ENCODE peak calls at places on chromosomes 12 and 14, in six cellular contexts. One of them, this sample, is unnamed. For H3F3A, the result is how much of the 10 kb centered on the place peaks cover.

GRCh38 chr12:47813491-47814196 is 6.1 kb downstream of the HDAC7 start:
- DNase-seq in GM23248: no peak
- DNase-seq in GM23338: peak
- DNase-seq in SK-N-SH: no peak
- DNase-seq in neural progenitor cell: peak
- DNase-seq in PC-3: no peak
- DNase-seq in this sample: peak

GRCh38 chr12:57837779-57838562 is 8.6 kb downstream of the CTDSP2 start:
- DNase-seq in GM23248: peak
- DNase-seq in GM23338: peak
- DNase-seq in SK-N-SH: no peak
- DNase-seq in neural progenitor cell: peak
- DNase-seq in PC-3: peak
- DNase-seq in this sample: no peak

GRCh38 chr14:68249534-68250517 is 430.2 kb downstream of the RAD51B start:
- DNase-seq in GM23248: peak
- DNase-seq in GM23338: no peak
- DNase-seq in SK-N-SH: no peak
- DNase-seq in neural progenitor cell: no peak
- DNase-seq in PC-3: peak
- DNase-seq in this sample: no peak

GRCh38 chr14:34554540-34555250 is 15.2 kb upstream of the EAPP start:
- DNase-seq in GM23248: peak
- DNase-seq in GM23338: no peak
- DNase-seq in SK-N-SH: peak
- DNase-seq in neural progenitor cell: no peak
- DNase-seq in PC-3: peak
- DNase-seq in this sample: peak

GRCh38 chr12:96489392-96490056 is at the start of gene CFAP54:
- DNase-seq in GM23248: peak
- DNase-seq in GM23338: peak
- DNase-seq in SK-N-SH: peak
- DNase-seq in neural progenitor cell: peak
- DNase-seq in PC-3: peak
- DNase-seq in this sample: peak

GRCh38 chr12:89469361-89469760 is 55.2 kb downstream of the GALNT4 start:
- DNase-seq in GM23248: peak
- DNase-seq in GM23338: no peak
- DNase-seq in SK-N-SH: no peak
- DNase-seq in neural progenitor cell: no peak
- DNase-seq in PC-3: peak
- DNase-seq in this sample: peak

GRCh38 chr12:119183942-119184695 is 5.4 kb downstream of the HSPB8 start:
- DNase-seq in GM23248: peak
- DNase-seq in GM23338: no peak
- DNase-seq in SK-N-SH: no peak
- DNase-seq in neural progenitor cell: no peak
- DNase-seq in PC-3: no peak
- DNase-seq in this sample: no peak

GRCh38 chr14:99774526-99775307 is 18.5 kb upstream of the EML1 start:
- DNase-seq in GM23248: peak
- DNase-seq in GM23338: no peak
- DNase-seq in SK-N-SH: no peak
- DNase-seq in neural progenitor cell: no peak
- DNase-seq in PC-3: peak
- DNase-seq in this sample: no peak

GRCh38 chr14:22200977-22201605 is 387.9 kb downstream of the DAD1 start:
- DNase-seq in GM23248: peak
- DNase-seq in GM23338: peak
- DNase-seq in SK-N-SH: no peak
- DNase-seq in neural progenitor cell: peak
- DNase-seq in PC-3: peak
- DNase-seq in this sample: peak

GRCh38 chr12:56126732-56127239 is 1.3 kb upstream of the ESYT1 start:
- DNase-seq in GM23248: no peak
- DNase-seq in GM23338: no peak
- DNase-seq in SK-N-SH: no peak
- DNase-seq in neural progenitor cell: no peak
- DNase-seq in PC-3: no peak
- DNase-seq in this sample: no peak

GRCh38 chr12:76957306-76957705 is 78.5 kb upstream of the CSRP2 start:
- DNase-seq in GM23248: no peak
- DNase-seq in GM23338: no peak
- DNase-seq in SK-N-SH: no peak
- DNase-seq in neural progenitor cell: no peak
- DNase-seq in PC-3: no peak
- DNase-seq in this sample: no peak

GRCh38 chr14:79510659-79511058 is 700.6 kb downstream of the DIO2 start:
- DNase-seq in GM23248: peak
- DNase-seq in GM23338: no peak
- DNase-seq in SK-N-SH: no peak
- DNase-seq in neural progenitor cell: no peak
- DNase-seq in PC-3: peak
- DNase-seq in this sample: no peak

GRCh38 chr14:74077401-74077800 is 6.9 kb downstream of the ALDH6A1 start:
- DNase-seq in GM23248: no peak
- DNase-seq in GM23338: no peak
- DNase-seq in SK-N-SH: no peak
- DNase-seq in neural progenitor cell: peak
- DNase-seq in PC-3: no peak
- DNase-seq in this sample: no peak

GRCh38 chr12:117039891-117040309 is 59.3 kb downstream of the TESC start:
- DNase-seq in GM23248: no peak
- DNase-seq in GM23338: no peak
- DNase-seq in SK-N-SH: no peak
- DNase-seq in neural progenitor cell: no peak
- DNase-seq in PC-3: no peak
- DNase-seq in this sample: no peak

GRCh38 chr12:56261503-56262230 is 3.5 kb upstream of the ANKRD52 start:
- DNase-seq in GM23248: peak
- DNase-seq in GM23338: no peak
- DNase-seq in SK-N-SH: no peak
- DNase-seq in neural progenitor cell: no peak
- DNase-seq in PC-3: peak
- DNase-seq in this sample: no peak

GRCh38 chr14:39607978-39608377 is 175.7 kb upstream of the FBXO33 start:
- DNase-seq in GM23248: no peak
- DNase-seq in GM23338: no peak
- DNase-seq in SK-N-SH: no peak
- DNase-seq in neural progenitor cell: no peak
- DNase-seq in PC-3: no peak
- DNase-seq in this sample: no peak

GRCh38 chr14:92586966-92587365 is 73.4 kb downstream of the RIN3 start:
- DNase-seq in GM23248: no peak
- DNase-seq in GM23338: no peak
- DNase-seq in SK-N-SH: no peak
- DNase-seq in neural progenitor cell: no peak
- DNase-seq in PC-3: no peak
- DNase-seq in this sample: no peak

GRCh38 chr14:92595267-92595666 is 81.7 kb downstream of the RIN3 start:
- DNase-seq in GM23248: no peak
- DNase-seq in GM23338: no peak
- DNase-seq in SK-N-SH: no peak
- DNase-seq in neural progenitor cell: no peak
- DNase-seq in PC-3: no peak
- DNase-seq in this sample: no peak

GRCh38 chr14:92589213-92589852 is 75.8 kb downstream of the RIN3 start:
- DNase-seq in GM23248: peak
- DNase-seq in GM23338: peak
- DNase-seq in SK-N-SH: no peak
- DNase-seq in neural progenitor cell: peak
- DNase-seq in PC-3: peak
- DNase-seq in this sample: peak

GRCh38 chr14:92591346-92591745 is 77.8 kb downstream of the RIN3 start:
- DNase-seq in GM23248: no peak
- DNase-seq in GM23338: no peak
- DNase-seq in SK-N-SH: no peak
- DNase-seq in neural progenitor cell: no peak
- DNase-seq in PC-3: no peak
- DNase-seq in this sample: no peak

GRCh38 chr14:92590941-92591340 is 77.4 kb downstream of the RIN3 start:
- DNase-seq in GM23248: no peak
- DNase-seq in GM23338: no peak
- DNase-seq in SK-N-SH: no peak
- DNase-seq in neural progenitor cell: no peak
- DNase-seq in PC-3: no peak
- DNase-seq in this sample: no peak
- H3F3A ChIP-seq in GM23248: under half
- H3F3A ChIP-seq in GM23338: under half
- H3F3A ChIP-seq in SK-N-SH: under half
- H3F3A ChIP-seq in neural progenitor cell: under half
- H3F3A ChIP-seq in PC-3: under half
- H3F3A ChIP-seq in this sample: under half

DNA sequence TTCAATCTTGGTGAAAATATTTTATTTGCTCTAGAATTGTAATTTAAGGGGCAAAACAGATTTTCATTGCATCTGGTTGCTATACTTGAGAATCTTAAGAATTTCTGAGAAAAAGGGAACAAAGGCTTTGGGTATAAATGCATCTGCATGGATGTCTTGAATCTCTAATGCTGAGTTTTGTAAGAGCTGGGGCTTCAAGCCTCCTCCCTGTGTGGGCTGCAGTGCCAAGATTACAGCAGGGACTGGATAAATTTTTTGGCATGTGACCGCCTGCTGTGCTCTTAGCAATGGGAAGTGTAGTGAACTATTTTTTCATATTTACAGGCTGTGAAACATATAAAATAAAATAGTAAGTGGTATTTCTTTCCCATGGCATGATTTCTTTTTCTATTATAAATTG is 70.0 kb downstream of the SLC38A6 start:
- DNase-seq in GM23248: peak
- DNase-seq in GM23338: peak
- DNase-seq in SK-N-SH: no peak
- DNase-seq in neural progenitor cell: peak
- DNase-seq in PC-3: no peak
- DNase-seq in this sample: no peak
- TF ChIP-seq EZH2phosphoT487 in GM23248: no peak
- TF ChIP-seq EZH2phosphoT487 in GM23338: no peak
- TF ChIP-seq EZH2phosphoT487 in SK-N-SH: no peak
- TF ChIP-seq EZH2phosphoT487 in neural progenitor cell: no peak
- TF ChIP-seq EZH2phosphoT487 in PC-3: no peak
- TF ChIP-seq EZH2phosphoT487 in this sample: no peak

DNA sequence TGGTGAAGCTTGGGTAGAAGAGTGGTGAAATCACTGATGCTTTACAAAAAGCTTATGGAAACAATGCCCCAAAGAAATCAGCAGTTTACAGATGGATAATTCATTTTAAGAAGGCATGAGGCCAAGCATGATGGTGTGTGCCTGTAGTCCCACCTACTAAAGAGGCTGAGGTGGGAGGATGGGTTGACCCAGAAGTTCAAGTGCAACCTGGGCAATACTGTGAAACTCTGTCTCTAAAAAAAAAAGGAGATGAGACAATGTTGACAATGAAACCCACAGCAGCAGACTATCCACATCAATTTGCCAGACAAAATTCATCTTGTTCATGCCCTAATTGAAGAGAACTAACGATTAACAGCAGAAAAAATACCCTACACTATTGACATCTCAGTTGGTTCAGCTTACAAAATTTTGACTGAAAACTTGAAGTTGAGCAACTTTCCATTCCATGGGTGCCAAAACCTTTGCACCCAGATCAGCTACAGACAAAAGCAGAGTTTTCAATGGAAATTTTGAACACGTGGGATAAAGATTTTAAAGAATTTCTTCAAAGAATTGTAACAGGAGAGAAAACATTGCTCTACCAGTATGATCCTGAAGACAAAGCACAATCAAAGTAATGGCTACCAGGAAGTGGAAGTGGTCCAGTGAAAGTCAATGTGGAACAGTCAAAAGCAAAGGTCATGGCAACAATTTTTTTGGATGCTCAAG is 26.7 kb downstream of the BTG1 start:
- DNase-seq in GM23248: no peak
- DNase-seq in GM23338: no peak
- DNase-seq in SK-N-SH: no peak
- DNase-seq in neural progenitor cell: no peak
- DNase-seq in PC-3: no peak
- DNase-seq in this sample: peak
- H3F3A ChIP-seq in GM23248: under half
- H3F3A ChIP-seq in GM23338: under half
- H3F3A ChIP-seq in SK-N-SH: under half
- H3F3A ChIP-seq in neural progenitor cell: under half
- H3F3A ChIP-seq in PC-3: under half
- H3F3A ChIP-seq in this sample: under half

DNA sequence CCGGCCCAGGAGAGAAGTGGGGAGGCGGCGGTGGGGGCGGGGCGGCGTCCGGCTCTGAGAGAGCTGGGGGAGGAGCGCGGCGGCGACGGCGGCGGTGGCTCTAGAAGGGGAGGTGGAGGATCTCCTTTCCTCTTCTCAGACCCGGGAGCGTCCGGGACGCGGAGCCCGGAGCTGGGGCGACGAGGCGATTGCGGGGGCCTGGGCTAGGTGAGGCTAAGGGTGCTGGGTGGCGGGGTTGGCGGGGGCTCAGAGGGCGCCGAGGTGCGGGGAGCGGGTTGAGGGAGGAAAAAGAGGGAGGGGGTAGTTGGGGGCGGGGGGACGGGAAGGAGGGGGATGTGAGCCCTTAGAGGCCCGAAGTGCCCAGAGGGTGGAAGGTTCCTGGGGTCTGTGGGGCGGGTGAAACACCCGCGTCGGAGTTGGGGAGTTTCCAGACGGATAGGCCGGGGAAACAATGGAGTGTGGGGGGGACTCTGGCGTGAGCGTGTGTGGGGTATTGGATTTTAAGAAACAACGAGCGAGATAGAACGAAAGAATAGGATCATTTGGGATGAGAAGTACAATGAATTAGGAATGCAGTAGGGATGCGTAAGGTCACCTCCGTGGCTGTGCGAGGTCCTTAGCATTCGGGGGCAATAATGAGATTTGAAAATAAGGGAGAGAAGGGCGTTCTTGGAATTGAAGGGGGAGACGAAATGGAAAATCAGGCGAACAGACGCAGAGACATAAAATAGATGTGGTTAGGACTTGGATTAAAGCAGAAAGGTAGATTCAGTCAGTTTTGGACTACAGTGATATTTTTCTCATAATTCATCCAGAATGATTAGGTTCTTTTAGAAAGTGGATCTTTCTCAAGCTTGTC is at the start of gene SPATS2:
- DNase-seq in GM23248: peak
- DNase-seq in GM23338: peak
- DNase-seq in SK-N-SH: no peak
- DNase-seq in neural progenitor cell: no peak
- DNase-seq in PC-3: no peak
- DNase-seq in this sample: peak
- TF ChIP-seq EZH2phosphoT487 in GM23248: no peak
- TF ChIP-seq EZH2phosphoT487 in GM23338: no peak
- TF ChIP-seq EZH2phosphoT487 in SK-N-SH: no peak
- TF ChIP-seq EZH2phosphoT487 in neural progenitor cell: no peak
- TF ChIP-seq EZH2phosphoT487 in PC-3: no peak
- TF ChIP-seq EZH2phosphoT487 in this sample: no peak

GRCh38 chr14:30861200-30861599 is 13.2 kb upstream of the COCH start:
- DNase-seq in GM23248: no peak
- DNase-seq in GM23338: no peak
- DNase-seq in SK-N-SH: no peak
- DNase-seq in neural progenitor cell: no peak
- DNase-seq in PC-3: no peak
- DNase-seq in this sample: no peak
- H3F3A ChIP-seq in GM23248: under half
- H3F3A ChIP-seq in GM23338: under half
- H3F3A ChIP-seq in SK-N-SH: under half
- H3F3A ChIP-seq in neural progenitor cell: under half
- H3F3A ChIP-seq in PC-3: under half
- H3F3A ChIP-seq in this sample: under half